ENCODE peak calls at places on chromosome 11, in six cellular contexts. L is cardiac muscle cell, A is NCI-H2081, M is left ventricle myocardium superior, K is sigmoid colon, Z is lower leg skin. N is an unnamed sample.

GRCh38 chr11:114157476-114158050 is 98.1 kb downstream of the ZBTB16 start:
- DNase-seq in Z (peak), L (no peak), A (no peak), K (peak), M (peak), N (no peak)

GRCh38 chr11:70065318-70066135 is 12.6 kb upstream of the ANO1 start:
- DNase-seq in M (no peak), L (no peak), K (peak), A (no peak), Z (no peak), N (no peak)

GRCh38 chr11:29914203-29914930 is 102.5 kb downstream of the KCNA4 start:
- DNase-seq in K (no peak), L (peak), M (no peak), Z (no peak), A (no peak), N (peak)

GRCh38 chr11:117597083-117597482 is 199.9 kb downstream of the DSCAML1 start:
- DNase-seq in Z (no peak), L (peak), K (peak), A (no peak), M (peak), N (peak)

GRCh38 chr11:34758262-34758661 is 137.4 kb downstream of the EHF start:
- DNase-seq in K (no peak), A (no peak), Z (no peak), L (peak), M (no peak), N (no peak)

GRCh38 chr11:73951797-73952196 is 971 bp downstream of the DNAJB13 start:
- DNase-seq in L (no peak), K (peak), Z (no peak), A (no peak), M (no peak), N (no peak)

GRCh38 chr11:67651976-67652895 is 1.7 kb upstream of the ACY3 start:
- DNase-seq in A (no peak), K (no peak), L (no peak), M (no peak), Z (no peak), N (no peak)

GRCh38 chr11:8373519-8374432 is 110.1 kb upstream of the LMO1 start:
- DNase-seq in A (no peak), Z (no peak), L (no peak), M (no peak), K (peak), N (no peak)

GRCh38 chr11:80495116-80495515 is 1054.3 kb upstream of the TENM4 start:
- DNase-seq in Z (no peak), A (no peak), M (no peak), L (no peak), K (no peak), N (no peak)

GRCh38 chr11:121244861-121245260 is 47.7 kb upstream of the SC5D start:
- DNase-seq in K (no peak), Z (no peak), L (no peak), M (no peak), A (no peak), N (peak)

N was measured in GM23248.